ENCODE peak calls at places on chromosome 5, in six cellular contexts. Z is mucosa of descending colon, I is sigmoid colon, B is stomach, M is tibial artery, Y is SK-N-SH. N is an unnamed sample.

GRCh38 chr5:165139730-165140129 is 1634.3 kb downstream of the MAT2B start:
- DNase-seq in I (no peak), B (no peak), Y (no peak), Z (no peak), M (no peak), N (no peak)

GRCh38 chr5:176545737-176546509 is 3.2 kb upstream of the CDHR2 start:
- DNase-seq in I (no peak), Y (no peak), Z (peak; percentile 87), B (peak; percentile 64), M (no peak), N (peak; percentile 67)

GRCh38 chr5:68710514-68710913 is 383.3 kb upstream of the SLC30A5 start:
- DNase-seq in I (no peak), M (no peak), Y (no peak), Z (no peak), B (no peak), N (no peak)

GRCh38 chr5:43602818-43603534 is at the start of gene NNT:
- DNase-seq in B (peak; percentile 78), M (peak; percentile 86), Y (peak; percentile 84), I (peak; percentile 87), Z (peak; percentile 82), N (peak; percentile 94)

GRCh38 chr5:7927466-7928375 is 58.8 kb downstream of the MTRR start:
- DNase-seq in M (no peak), B (peak; percentile 64), I (no peak), Z (peak; percentile 81), Y (peak; percentile 68), N (no peak)

GRCh38 chr5:142032747-142033631 is 20.2 kb upstream of the GNPDA1 start:
- DNase-seq in Z (no peak), M (no peak), Y (no peak), I (no peak), B (no peak), N (no peak)

GRCh38 chr5:142292249-142292648 is 32.6 kb downstream of the SPRY4 start:
- DNase-seq in Z (no peak), M (no peak), Y (no peak), B (no peak), I (no peak), N (no peak)

GRCh38 chr5:31366941-31367340 is 165.0 kb downstream of the DROSHA start:
- DNase-seq in I (no peak), Z (no peak), M (no peak), B (no peak), Y (no peak), N (no peak)

GRCh38 chr5:75279324-75279723 is 42.6 kb upstream of the ANKRD31 start:
- DNase-seq in Z (no peak), M (no peak), I (no peak), B (no peak), Y (no peak), N (no peak)

GRCh38 chr5:82793808-82794419 is 283.3 kb downstream of the TMEM167A start:
- DNase-seq in I (no peak), Z (peak; percentile 74), B (peak; percentile 29), M (no peak), Y (peak; percentile 27), N (no peak)

GRCh38 chr5:36576721-36577120 is 29.7 kb upstream of the SLC1A3 start:
- DNase-seq in I (no peak), Z (no peak), M (no peak), B (no peak), Y (no peak), N (no peak)

GRCh38 chr5:14420136-14420808 is 161.3 kb upstream of the OTULINL start:
- DNase-seq in Y (no peak), Z (no peak), B (no peak), M (no peak), I (no peak), N (no peak)

GRCh38 chr5:145852990-145853389 is 17.8 kb upstream of the PRELID2 start:
- DNase-seq in Z (no peak), Y (no peak), M (no peak), I (no peak), B (no peak), N (no peak)

GRCh38 chr5:167671176-167671575 is 620.3 kb upstream of the WWC1 start:
- DNase-seq in Y (no peak), M (no peak), I (no peak), B (no peak), Z (no peak), N (no peak)

DNA sequence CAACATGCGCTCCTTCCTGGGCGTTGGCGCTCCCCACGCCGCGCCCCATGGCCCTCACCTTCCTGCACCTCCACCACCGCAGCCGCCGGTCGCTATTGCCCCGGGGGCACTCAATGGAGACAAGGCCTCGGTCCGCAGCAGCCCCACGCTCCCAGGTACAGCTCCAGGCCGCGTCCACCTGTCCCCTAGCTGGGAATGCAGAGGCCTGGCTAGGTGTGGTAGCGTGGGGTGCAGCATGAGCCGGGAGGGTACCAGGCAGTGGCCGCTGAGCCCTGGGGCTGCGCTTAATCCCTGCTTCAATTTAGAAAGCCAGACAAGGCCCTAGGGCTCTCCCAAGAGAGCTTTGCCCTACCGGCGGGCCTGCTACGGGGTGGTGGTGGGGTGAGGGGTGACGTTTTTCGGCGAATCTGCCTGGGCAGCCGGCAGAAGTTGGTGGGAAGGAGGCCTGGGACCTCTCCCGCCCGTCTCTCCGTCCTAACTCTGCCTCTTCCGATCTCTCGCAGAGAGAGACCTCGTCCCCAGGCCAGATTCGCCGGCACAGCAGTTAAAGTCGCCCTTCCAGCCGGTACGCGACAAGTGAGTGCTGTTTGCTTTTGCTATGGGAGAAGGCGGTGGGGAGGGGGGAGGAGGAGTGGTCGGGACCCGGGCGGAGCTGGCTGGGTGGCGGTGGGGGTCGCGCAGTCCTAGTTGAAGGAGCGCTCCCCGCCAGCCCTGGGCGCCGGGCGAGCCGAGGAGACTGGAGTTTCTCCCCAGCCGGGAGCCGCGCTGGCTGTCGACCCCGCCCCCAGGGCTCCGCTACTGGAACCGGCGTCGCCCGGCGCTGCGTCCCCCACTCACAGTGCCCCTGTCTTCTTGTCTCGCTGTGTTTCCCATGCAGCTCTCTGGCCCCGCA is 4.7 kb downstream of the IRX1 start:
- DNase-seq in B (no peak), Z (no peak), I (no peak), Y (peak; percentile 37), M (no peak), N (no peak)
- H3K9me3 ChIP-seq in B (no peaks in the 10 kb centered on the region), Z (no peaks in the 10 kb centered on the region), I (no peaks in the 10 kb centered on the region), Y (no peaks in the 10 kb centered on the region), M (no peaks in the 10 kb centered on the region), N (no peaks in the 10 kb centered on the region)

GRCh38 chr5:154762700-154763099 is 7.5 kb downstream of the LARP1 start:
- DNase-seq in B (no peak), I (no peak), M (no peak), Z (no peak), Y (no peak), N (no peak)

GRCh38 chr5:154764967-154765366 is 9.8 kb downstream of the LARP1 start:
- DNase-seq in Y (no peak), I (no peak), B (no peak), M (no peak), Z (no peak), N (no peak)

GRCh38 chr5:154765396-154765925 is 10.3 kb downstream of the LARP1 start:
- DNase-seq in Y (no peak), Z (no peak), B (no peak), M (no peak), I (no peak), N (no peak)

GRCh38 chr5:154761062-154761740 is 6.0 kb downstream of the LARP1 start:
- DNase-seq in M (no peak), I (no peak), B (no peak), Y (no peak), Z (peak; percentile 27), N (no peak)

GRCh38 chr5:154762261-154762660 is 7.1 kb downstream of the LARP1 start:
- DNase-seq in B (no peak), Z (no peak), M (no peak), I (no peak), Y (no peak), N (no peak)
- H3K4me3 ChIP-seq in B (no peak overlapping the region), Z (no peak overlapping the region), M (no peak overlapping the region), I (no peak overlapping the region), Y (no peak overlapping the region), N (no peak overlapping the region)

GRCh38 chr5:178439411-178440162 is 150.6 kb downstream of the COL23A1 start:
- DNase-seq in Z (no peak), I (peak; percentile 43), M (no peak), Y (no peak), B (no peak), N (no peak)
- H3K9me3 ChIP-seq in Z (no peaks in the 10 kb centered on the region), I (no peaks in the 10 kb centered on the region), M (no peaks in the 10 kb centered on the region), Y (no peaks in the 10 kb centered on the region), B (no peaks in the 10 kb centered on the region), N (no peaks in the 10 kb centered on the region)

DNA sequence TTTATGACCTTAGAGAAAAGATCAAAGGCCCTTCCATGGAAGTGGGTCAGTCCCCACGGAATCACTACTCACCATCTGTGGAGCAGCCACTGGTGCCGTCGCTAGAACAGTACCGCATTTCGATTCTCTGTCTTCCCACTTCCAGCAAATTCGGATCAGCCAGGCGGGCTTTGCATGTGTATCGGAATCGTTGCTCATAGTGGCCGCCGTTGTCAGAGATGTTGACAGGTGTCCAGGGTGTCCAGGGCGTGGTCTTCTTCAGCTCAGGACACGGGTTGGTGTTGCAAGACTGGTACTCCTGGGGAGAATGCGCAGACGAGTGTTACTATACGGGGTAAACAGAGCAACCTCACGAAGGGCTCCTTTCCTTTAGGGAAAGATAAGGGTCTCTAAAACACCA is 479.5 kb downstream of the SEMA5A start:
- DNase-seq in B (no peak), Z (no peak), Y (no peak), M (no peak), I (no peak), N (no peak)
- H3K4me3 ChIP-seq in B (no peak overlapping the region), Z (no peak overlapping the region), Y (no peak overlapping the region), M (no peak overlapping the region), I (no peak overlapping the region), N (no peak overlapping the region)

DNA sequence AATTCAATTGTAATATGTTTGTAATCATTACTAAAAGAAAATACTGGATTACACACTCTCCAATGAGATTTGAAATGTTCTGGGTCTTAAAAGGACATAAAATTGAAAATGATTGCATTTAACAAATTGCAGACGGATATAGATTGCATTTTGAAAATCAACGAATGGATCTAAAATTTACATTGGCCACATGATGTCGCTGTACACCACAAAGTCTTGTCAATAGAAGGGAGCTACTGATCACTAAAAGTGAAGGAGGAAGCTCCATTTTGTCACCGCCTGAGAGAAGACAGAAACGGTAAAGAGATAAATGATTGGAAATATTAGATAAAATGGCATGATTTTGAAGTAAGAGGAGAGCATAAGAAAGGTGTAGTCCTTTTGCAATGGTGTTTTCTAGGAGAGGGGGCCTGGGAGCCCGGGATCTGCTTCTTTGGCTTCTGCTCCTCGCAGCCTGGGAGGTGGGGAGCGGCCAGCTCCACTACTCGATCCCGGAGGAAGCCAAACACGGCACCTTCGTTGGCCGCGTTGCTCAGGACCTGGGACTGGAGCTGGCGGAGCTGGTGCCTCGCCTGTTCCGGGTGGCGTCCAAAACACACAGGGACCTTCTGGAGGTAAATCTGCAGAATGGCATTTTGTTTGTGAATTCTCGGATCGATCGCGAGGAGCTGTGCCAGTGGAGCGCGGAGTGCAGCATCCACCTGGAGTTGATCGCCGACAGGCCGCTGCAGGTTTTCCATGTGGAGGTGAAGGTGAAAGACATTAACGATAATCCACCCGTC is at the start of gene PCDHA1:
- DNase-seq in Z (no peak), I (no peak), M (no peak), Y (peak; percentile 36), B (no peak), N (no peak)
- H3K9me3 ChIP-seq in Z (peaks cover 71% of the 10 kb centered on the region), I (peaks cover 28% of the 10 kb centered on the region), M (peaks cover 3% of the 10 kb centered on the region), Y (peaks cover 8% of the 10 kb centered on the region), B (peaks cover 89% of the 10 kb centered on the region), N (peaks cover 52% of the 10 kb centered on the region)

N was measured in kidney.